ENCODE peak calls at places on chromosomes 2 and 18, in nine cellular contexts. V, R, F, X, G, Y, I, Q and T are unnamed samples.

GRCh38 chr2:220586980-220587549 is 959.6 kb downstream of the SLC4A3 start:
- DNase-seq in V (peak), R (no peak), F (peak), X (peak), G (no peak), Y (no peak), I (no peak), Q (no peak), T (peak)

GRCh38 chr2:55033076-55033742 is 17.0 kb downstream of the RTN4 start:
- DNase-seq in V (no peak), R (peak), F (no peak), X (no peak), G (no peak), Y (no peak), I (peak), Q (no peak), T (peak)

GRCh38 chr18:73842795-73843394 is 304.7 kb downstream of the FBXO15 start:
- DNase-seq in V (peak), R (peak), F (peak), X (peak), G (peak), Y (peak), I (peak), Q (no peak), T (peak)

GRCh38 chr2:193963472-193964119 is 1693.4 kb upstream of the SLC39A10 start:
- DNase-seq in V (peak), R (peak), F (peak), X (peak), G (peak), Y (peak), I (peak), Q (no peak), T (peak)

GRCh38 chr18:11751305-11752115 is 62.4 kb downstream of the GNAL start:
- DNase-seq in V (no peak), R (no peak), F (no peak), X (no peak), G (peak), Y (no peak), I (no peak), Q (no peak), T (peak)

GRCh38 chr2:149223472-149224062 is 106.8 kb upstream of the LYPD6 start:
- DNase-seq in V (no peak), R (no peak), F (no peak), X (no peak), G (no peak), Y (no peak), I (no peak), Q (no peak), T (no peak)

GRCh38 chr18:11654736-11655604 is 34.1 kb upstream of the GNAL start:
- DNase-seq in V (peak), R (peak), F (peak), X (peak), G (peak), Y (peak), I (peak), Q (peak), T (peak)

GRCh38 chr2:109434351-109434750 is 179.4 kb downstream of the SEPTIN10 start:
- DNase-seq in V (no peak), R (no peak), F (no peak), X (no peak), G (no peak), Y (no peak), I (no peak), Q (no peak), T (no peak)

GRCh38 chr2:861655-862355 is 88.8 kb upstream of the SNTG2 start:
- DNase-seq in V (no peak), R (no peak), F (no peak), X (no peak), G (no peak), Y (no peak), I (no peak), Q (no peak), T (no peak)

GRCh38 chr2:224401641-224402342 is at the start of gene FAM124B:
- DNase-seq in V (peak), R (no peak), F (peak), X (peak), G (no peak), Y (no peak), I (peak), Q (peak), T (peak)
- H3K4me3 ChIP-seq in V (no peak), R (no peak), F (no peak), X (peak), G (no peak), Y (no peak), I (peak), Q (peak), T (peak)

DNA sequence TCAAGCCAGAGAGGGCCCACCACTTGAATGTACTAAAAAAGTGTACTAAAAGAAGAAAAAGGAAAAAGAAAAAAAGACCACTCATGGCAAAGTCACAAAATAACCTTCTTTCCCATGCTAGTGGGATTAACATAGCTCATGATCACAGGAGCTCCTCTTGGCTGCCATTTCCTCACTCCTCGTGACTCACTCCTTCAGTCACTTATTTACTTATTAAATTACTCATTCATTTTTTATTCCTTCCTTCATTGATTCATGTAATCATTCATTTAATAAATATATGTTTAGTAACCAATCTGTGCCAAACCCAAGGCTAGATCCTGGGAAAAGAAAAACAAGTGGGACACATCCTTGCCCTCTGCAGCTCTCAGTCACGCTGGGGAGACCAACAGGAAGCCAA is 300.5 kb downstream of the INSIG2 start:
- DNase-seq in V (peak), R (no peak), F (peak), X (peak), G (peak), Y (no peak), I (no peak), Q (no peak), T (peak)
- TF ChIP-seq CTCF in V (no peak), R (no peak), F (no peak), X (no peak), G (no peak), Y (no peak), I (no peak), Q (no peak), T (no peak)

GRCh38 chr18:23689031-23689615 is at the start of gene LAMA3:
- DNase-seq in V (no peak), R (no peak), F (peak), X (no peak), G (peak), Y (no peak), I (no peak), Q (peak), T (peak)

GRCh38 chr18:23689616-23690504 is 607 bp downstream of the LAMA3 start:
- DNase-seq in V (no peak), R (no peak), F (no peak), X (no peak), G (no peak), Y (no peak), I (no peak), Q (peak), T (no peak)

GRCh38 chr18:23690505-23691068 is 1.3 kb downstream of the LAMA3 start:
- DNase-seq in V (no peak), R (no peak), F (no peak), X (no peak), G (no peak), Y (no peak), I (no peak), Q (no peak), T (no peak)

GRCh38 chr18:23684515-23685197 is 4.6 kb upstream of the LAMA3 start:
- DNase-seq in V (no peak), R (no peak), F (peak), X (peak), G (no peak), Y (no peak), I (no peak), Q (no peak), T (peak)

DNA sequence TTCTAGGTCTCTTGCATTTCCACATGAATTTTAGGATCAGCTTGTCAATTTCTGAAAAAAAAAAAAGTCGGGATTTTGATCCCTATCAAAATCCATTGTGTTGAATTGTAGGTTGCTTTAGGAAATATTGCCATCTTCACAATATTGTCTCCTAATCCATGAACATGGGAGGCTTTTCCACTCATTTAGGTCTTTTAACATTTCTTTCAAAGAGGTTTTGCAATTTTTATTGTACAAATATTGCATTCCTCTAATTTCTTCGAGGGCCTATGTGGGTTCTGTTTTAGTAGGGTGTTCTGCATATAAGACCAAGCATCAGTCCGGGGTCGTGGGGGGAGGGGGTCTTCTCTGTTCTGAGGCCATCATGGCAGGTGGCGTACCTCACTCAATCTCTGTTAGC is 725 bp upstream of the LAMA3 start:
- DNase-seq in V (no peak), R (no peak), F (no peak), X (no peak), G (no peak), Y (no peak), I (no peak), Q (no peak), T (no peak)
- H3K4me3 ChIP-seq in V (no peak), R (no peak), F (no peak), X (no peak), G (peak), Y (peak), I (no peak), Q (peak), T (no peak)

GRCh38 chr2:9122367-9122766 is 84.2 kb upstream of the ASAP2 start:
- DNase-seq in V (no peak), R (no peak), F (no peak), X (no peak), G (peak), Y (no peak), I (no peak), Q (no peak), T (no peak)
- TF ChIP-seq CTCF in V (no peak), R (no peak), F (no peak), X (no peak), G (no peak), Y (no peak), I (no peak), Q (no peak), T (no peak)

DNA sequence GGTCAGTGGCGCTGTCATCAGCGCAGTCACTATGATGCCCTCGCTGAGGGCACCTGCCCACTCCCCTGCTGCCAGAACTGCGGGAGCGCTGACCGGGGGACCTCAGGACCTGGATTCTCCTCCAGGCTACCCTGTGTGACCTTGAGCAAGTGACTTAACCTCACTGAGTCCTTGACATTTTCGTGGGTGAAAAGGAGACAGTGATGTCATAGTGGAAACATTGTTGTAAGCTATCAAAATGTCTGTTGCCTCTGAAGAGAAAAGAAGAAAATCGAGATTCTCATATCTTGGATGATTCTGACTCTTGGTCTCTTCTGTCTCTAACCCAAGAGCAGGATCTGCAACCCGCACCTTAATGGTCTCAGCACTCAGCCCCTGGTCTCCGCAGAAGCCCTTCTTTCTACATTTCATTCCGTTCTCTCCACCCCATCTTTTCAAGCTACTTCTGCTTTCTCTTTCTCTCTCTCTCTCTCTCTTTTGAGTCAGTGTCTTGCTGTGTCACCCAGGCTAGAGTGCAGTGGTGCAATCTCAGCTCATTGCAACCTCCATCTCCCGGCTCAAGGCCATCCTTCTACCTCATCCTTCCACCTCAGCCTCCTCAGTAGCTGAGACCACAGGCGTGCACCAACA is 987 bp upstream of the TUBA4A start:
- DNase-seq in V (no peak), R (peak), F (peak), X (no peak), G (peak), Y (no peak), I (no peak), Q (no peak), T (no peak)
- H3K4me3 ChIP-seq in V (peak), R (peak), F (peak), X (peak), G (peak), Y (peak), I (peak), Q (peak), T (peak)

GRCh38 chr2:177030391-177031000 is 182.1 kb upstream of the HNRNPA3 start:
- DNase-seq in V (no peak), R (no peak), F (no peak), X (no peak), G (no peak), Y (no peak), I (no peak), Q (no peak), T (no peak)

GRCh38 chr2:177031435-177032222 is 181.0 kb upstream of the HNRNPA3 start:
- DNase-seq in V (no peak), R (no peak), F (no peak), X (no peak), G (no peak), Y (no peak), I (no peak), Q (no peak), T (no peak)

GRCh38 chr2:177029075-177029474 is 183.5 kb upstream of the HNRNPA3 start:
- DNase-seq in V (no peak), R (no peak), F (no peak), X (no peak), G (no peak), Y (no peak), I (no peak), Q (no peak), T (no peak)

GRCh38 chr2:177028296-177028695 is 184.3 kb upstream of the HNRNPA3 start:
- DNase-seq in V (no peak), R (no peak), F (no peak), X (no peak), G (no peak), Y (no peak), I (no peak), Q (no peak), T (no peak)

DNA sequence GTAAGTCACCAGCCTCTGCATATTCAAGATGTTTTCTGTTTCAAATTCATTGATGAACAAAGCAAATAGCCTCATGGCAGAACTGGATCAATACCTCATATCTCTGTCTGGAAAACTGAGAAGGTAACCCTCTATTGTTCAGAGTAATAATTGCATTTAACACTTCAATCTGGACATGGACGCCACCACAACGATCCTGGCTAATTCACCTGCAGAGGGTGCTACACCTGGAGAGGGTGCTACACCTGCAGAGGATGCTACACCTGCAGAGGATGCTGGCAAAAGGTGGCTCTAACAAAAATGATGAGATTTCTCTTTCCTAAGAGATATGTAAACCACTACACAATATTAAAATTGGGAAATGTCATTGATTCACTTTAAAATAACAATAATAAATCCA is 183.1 kb upstream of the HNRNPA3 start:
- DNase-seq in V (no peak), R (peak), F (no peak), X (no peak), G (peak), Y (peak), I (no peak), Q (no peak), T (no peak)
- TF ChIP-seq CTCF in V (no peak), R (peak), F (no peak), X (no peak), G (peak), Y (peak), I (peak), Q (no peak), T (peak)

GRCh38 chr18:27713037-27713726 is 463.7 kb downstream of the CDH2 start:
- DNase-seq in V (no peak), R (no peak), F (peak), X (peak), G (no peak), Y (no peak), I (no peak), Q (no peak), T (peak)
- H3K4me3 ChIP-seq in V (no peak), R (no peak), F (no peak), X (no peak), G (no peak), Y (no peak), I (no peak), Q (no peak), T (no peak)

GRCh38 chr18:2293109-2293839 is 278.0 kb downstream of the METTL4 start:
- DNase-seq in V (no peak), R (peak), F (no peak), X (no peak), G (peak), Y (no peak), I (no peak), Q (no peak), T (no peak)
- TF ChIP-seq CTCF in V (no peak), R (peak), F (no peak), X (no peak), G (no peak), Y (no peak), I (peak), Q (no peak), T (no peak)

GRCh38 chr2:23663730-23664005 is 263.3 kb downstream of the ATAD2B start:
- DNase-seq in V (no peak), R (no peak), F (no peak), X (no peak), G (no peak), Y (no peak), I (no peak), Q (no peak), T (peak)
- H3K4me3 ChIP-seq in V (peak), R (no peak), F (no peak), X (peak), G (peak), Y (no peak), I (no peak), Q (peak), T (no peak)

GRCh38 chr18:2471523-2471922 is 99.8 kb downstream of the METTL4 start:
- DNase-seq in V (no peak), R (peak), F (no peak), X (no peak), G (peak), Y (no peak), I (peak), Q (no peak), T (no peak)
- TF ChIP-seq CTCF in V (no peak), R (peak), F (no peak), X (no peak), G (peak), Y (no peak), I (peak), Q (no peak), T (peak)